ENCODE peak calls at places on chromosomes 4 and X, in ten cellular contexts. P is WTC11, G is mesothelial cell of epicardium, B is progenitor cell of endocrine pancreas, R is fibroblast of villous mesenchyme, F is GM10248, V is PC-3, U is GM20000, Q is choroid plexus epithelial cell, W is RWPE1. J is an unnamed sample.

GRCh38 chrX:11664211-11664888 is 1.4 kb downstream of the ARHGAP6 start:
- DNase-seq in G (no peak), F (peak), P (peak), U (peak), W (no peak), V (no peak), Q (peak), B (no peak), R (peak), J (no peak)

GRCh38 chr4:126051709-126052424 is 737.1 kb downstream of the FAT4 start:
- DNase-seq in W (no peak), G (no peak), V (peak), Q (peak), R (peak), B (no peak), P (no peak), U (no peak), F (no peak), J (no peak)

GRCh38 chr4:2867758-2868491 is 24.3 kb downstream of the ADD1 start:
- DNase-seq in B (no peak), R (peak), G (no peak), V (no peak), P (no peak), W (no peak), Q (peak), F (no peak), U (no peak), J (no peak)

GRCh38 chr4:10694826-10695209 is 10.2 kb upstream of the CLNK start:
- DNase-seq in F (no peak), W (no peak), G (no peak), P (no peak), R (no peak), U (no peak), V (peak), B (no peak), Q (no peak), J (no peak)

GRCh38 chr4:20832821-20833220 is 132.6 kb downstream of the PACRGL start:
- DNase-seq in F (no peak), B (no peak), U (no peak), P (no peak), Q (peak), G (no peak), V (no peak), R (peak), W (no peak), J (no peak)

GRCh38 chrX:130085551-130085986 is 24.7 kb downstream of the ELF4 start:
- DNase-seq in P (no peak), B (no peak), F (no peak), G (no peak), R (peak), U (no peak), V (no peak), Q (no peak), W (no peak), J (no peak)

GRCh38 chr4:159606835-159607234 is 504.0 kb downstream of the RAPGEF2 start:
- DNase-seq in B (no peak), P (no peak), Q (peak), U (no peak), R (no peak), F (no peak), W (no peak), V (no peak), G (no peak), J (no peak)

GRCh38 chrX:55107911-55108310 is 19.1 kb downstream of the PAGE2 start:
- DNase-seq in B (no peak), P (no peak), U (no peak), Q (no peak), F (no peak), R (no peak), W (peak), V (no peak), G (no peak), J (no peak)

GRCh38 chr4:111847256-111848108 is 297.8 kb upstream of the FAM241A start:
- DNase-seq in F (no peak), B (no peak), G (no peak), V (peak), Q (peak), P (no peak), U (no peak), R (peak), W (no peak), J (no peak)
- TF ChIP-seq CTCF in F (no peak), B (peak), G (peak), V (peak), Q (peak), P (peak), U (no peak), R (peak), W (peak), J (peak)

GRCh38 chr4:183458005-183458404 is 13.6 kb downstream of the CDKN2AIP start:
- DNase-seq in V (no peak), B (no peak), G (no peak), F (no peak), P (no peak), Q (no peak), R (no peak), U (no peak), W (no peak), J (no peak)
- TF ChIP-seq CTCF in V (no peak), B (no peak), G (no peak), F (no peak), P (no peak), Q (no peak), R (no peak), U (no peak), W (no peak), J (no peak)

DNA sequence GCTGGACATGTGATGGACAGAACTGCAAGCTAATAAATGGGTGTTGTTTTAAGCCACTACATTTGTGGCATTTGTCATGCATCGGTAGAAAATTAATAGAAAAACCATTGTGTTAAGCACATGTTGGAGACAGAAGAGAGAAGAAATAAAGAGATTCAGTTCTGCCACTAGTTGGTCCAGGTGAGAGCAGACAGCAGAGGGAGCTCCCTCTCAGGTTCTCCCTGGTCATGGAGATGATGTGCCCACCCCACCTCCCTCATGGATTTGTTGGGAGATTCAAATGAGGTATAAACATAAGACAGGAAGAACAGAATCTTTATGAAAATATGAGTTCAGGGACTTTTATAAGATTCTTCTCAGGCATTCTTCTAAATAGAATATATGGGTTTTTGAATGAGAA is 36.8 kb upstream of the OCIAD2 start:
- DNase-seq in U (no peak), B (no peak), F (no peak), P (peak), W (peak), R (no peak), G (no peak), Q (peak), V (peak), J (no peak)
- TF ChIP-seq CTCF in U (peak), B (peak), F (no peak), P (no peak), W (no peak), R (peak), G (no peak), Q (peak), V (peak), J (no peak)

DNA sequence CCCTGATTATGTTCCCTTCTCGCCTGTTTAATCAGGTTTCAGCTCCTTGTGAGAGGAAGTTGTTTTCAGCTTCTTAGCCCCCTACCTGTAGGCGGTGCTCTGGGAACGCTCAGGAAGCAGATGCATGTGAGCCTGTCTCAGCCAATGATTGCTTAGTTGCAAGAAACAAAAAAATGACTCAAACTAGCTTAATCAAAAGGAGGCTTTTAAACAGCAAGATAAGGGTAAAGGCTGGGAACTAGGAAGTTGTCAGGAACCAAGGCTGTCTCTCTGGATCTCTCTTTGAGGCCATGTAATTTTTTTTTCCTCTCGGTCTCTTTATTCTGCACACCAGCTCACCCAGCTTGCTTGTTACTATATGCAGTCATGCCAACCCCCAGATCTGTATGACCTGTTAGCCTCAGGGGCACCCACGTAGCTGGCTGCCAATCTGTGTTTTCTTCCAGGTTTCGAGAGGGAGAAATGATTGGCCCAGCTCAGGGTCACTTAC is 109.1 kb downstream of the PTTG2 start:
- DNase-seq in F (peak), V (peak), R (peak), W (peak), G (no peak), U (peak), B (peak), Q (peak), P (peak), J (no peak)
- TF ChIP-seq CTCF in F (no peak), V (peak), R (peak), W (peak), G (no peak), U (peak), B (peak), Q (peak), P (peak), J (peak)

DNA sequence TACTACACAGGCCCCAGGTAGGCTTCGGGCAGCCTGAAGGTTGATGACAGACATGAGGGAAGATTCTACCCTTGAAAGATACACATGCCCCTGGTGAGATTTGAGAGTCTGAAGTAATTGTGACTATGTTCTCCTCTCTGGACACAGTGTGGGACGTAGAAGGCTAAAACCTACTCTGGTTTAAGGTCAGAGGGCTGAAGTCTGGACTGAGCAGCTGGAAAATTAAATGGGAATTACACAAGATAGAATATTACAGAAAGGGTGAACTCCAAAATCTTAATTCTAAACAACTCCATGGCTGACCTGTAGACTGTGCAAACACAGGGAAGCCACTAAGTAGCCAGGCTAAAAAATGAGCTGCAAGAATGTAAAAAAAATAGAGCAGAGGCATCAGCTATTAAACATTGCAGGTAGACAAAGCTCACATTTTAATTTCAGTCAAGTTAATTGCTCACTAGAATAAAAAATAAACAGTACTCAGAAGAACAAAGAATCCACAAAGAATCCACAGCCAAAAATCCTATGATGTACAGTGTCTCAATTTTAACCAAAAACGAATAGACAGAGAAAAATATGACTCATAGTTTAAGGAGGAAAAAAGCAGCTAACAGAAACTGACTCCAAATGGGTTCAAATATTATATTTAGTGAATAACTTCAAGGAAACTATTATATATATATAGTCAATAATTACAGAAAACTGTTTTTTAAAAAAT is 170.4 kb downstream of the PCDH18 start:
- DNase-seq in F (no peak), G (no peak), B (no peak), V (no peak), R (no peak), W (no peak), Q (peak), U (no peak), P (no peak), J (no peak)
- TF ChIP-seq CTCF in F (no peak), G (no peak), B (no peak), V (no peak), R (no peak), W (no peak), Q (no peak), U (no peak), P (no peak), J (no peak)

DNA sequence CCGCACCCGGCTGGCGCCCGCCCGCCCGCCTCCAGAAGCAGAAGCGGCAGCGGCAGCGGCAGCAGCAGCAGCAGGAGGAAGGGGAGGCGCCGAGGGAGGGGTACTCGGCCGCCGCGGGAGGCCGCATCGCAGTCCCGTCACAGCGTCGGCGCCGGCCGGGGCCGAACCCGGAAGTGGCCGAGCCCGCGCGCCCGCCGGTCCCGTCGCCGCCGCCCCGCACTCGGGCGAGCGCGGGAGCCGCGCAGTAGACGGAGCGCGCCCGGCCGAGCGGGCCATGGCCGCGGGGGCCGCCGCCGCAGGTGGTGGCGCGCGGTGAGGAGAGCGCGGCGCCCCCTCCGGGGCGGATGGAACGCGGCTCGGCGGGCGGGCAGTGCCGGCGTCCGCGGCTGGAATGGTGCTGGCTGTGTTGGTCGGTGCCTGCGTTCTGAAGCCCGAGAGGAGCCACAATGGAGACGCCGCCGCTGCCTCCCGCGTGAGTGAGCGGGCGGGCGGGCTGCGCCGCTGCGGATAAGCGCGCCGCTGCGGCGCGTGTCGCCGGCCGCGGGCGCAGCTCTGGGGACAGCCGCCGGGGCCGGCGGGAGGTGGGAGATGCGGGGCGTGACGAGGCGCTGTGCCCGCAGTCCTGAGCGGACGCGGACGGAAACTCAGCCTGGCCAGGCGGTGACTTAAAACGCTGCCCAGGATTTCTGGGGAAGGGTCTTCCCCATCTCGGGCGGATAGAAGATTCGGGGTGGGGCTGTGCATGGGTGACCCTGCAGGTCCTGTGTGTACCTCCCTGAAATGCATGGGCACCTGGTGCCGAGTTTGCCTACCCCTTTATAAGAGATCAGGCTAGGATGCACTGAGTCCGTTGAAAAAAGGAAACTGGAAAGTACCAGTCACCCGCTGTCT is at the start of gene KLHL2:
- DNase-seq in P (peak), V (peak), Q (peak), G (peak), B (peak), W (peak), U (peak), R (peak), F (peak), J (peak)
- TF ChIP-seq CTCF in P (no peak), V (no peak), Q (no peak), G (no peak), B (peak), W (no peak), U (no peak), R (no peak), F (no peak), J (no peak)

GRCh38 chr4:94389595-94390290 is 47.1 kb upstream of the HPGDS start:
- DNase-seq in W (no peak), Q (no peak), G (no peak), V (no peak), U (no peak), R (no peak), B (no peak), F (no peak), P (no peak), J (no peak)

GRCh38 chr4:94395541-94395940 is 52.9 kb upstream of the HPGDS start:
- DNase-seq in B (no peak), R (no peak), P (no peak), U (no peak), V (no peak), F (no peak), Q (no peak), G (no peak), W (no peak), J (no peak)

GRCh38 chr4:94390804-94391410 is 48.3 kb upstream of the HPGDS start:
- DNase-seq in R (peak), Q (peak), U (peak), B (no peak), V (peak), F (peak), P (no peak), G (no peak), W (peak), J (no peak)
- TF ChIP-seq CTCF in R (peak), Q (peak), U (peak), B (peak), V (peak), F (peak), P (no peak), G (peak), W (peak), J (peak)